ENCODE peak calls at places on chromosome 5, in seven cellular contexts. D is CD8-positive, alpha-beta memory T cell; W is iris pigment epithelial cell; K is AG20443; J is NCI-H774; V is GM20000; O is GM03348. Y is an unnamed sample.

GRCh38 chr5:180499684-180500083 is 5.5 kb downstream of the CNOT6 start:
- DNase-seq in D (no peak), K (no peak), W (peak; percentile 47), O (no peak), J (no peak), V (no peak), Y (no peak)

GRCh38 chr5:16467363-16468219 is 2.0 kb upstream of the ZNF622 start:
- DNase-seq in J (no peak), V (peak; percentile 54), O (peak; percentile 46), D (no peak), W (peak; percentile 89), K (peak; percentile 50), Y (peak; percentile 66)

GRCh38 chr5:978051-978450 is 30.6 kb upstream of the NKD2 start:
- DNase-seq in D (no peak), W (no peak), O (no peak), V (no peak), K (no peak), J (no peak), Y (no peak)

GRCh38 chr5:79971156-79971555 is 19.9 kb downstream of the MTX3 start:
- DNase-seq in O (peak; percentile 61), W (peak; percentile 72), D (no peak), K (peak; percentile 39), J (no peak), V (no peak), Y (no peak)

GRCh38 chr5:51651476-51651875 is 268.2 kb downstream of the ISL1 start:
- DNase-seq in J (no peak), W (no peak), O (no peak), D (no peak), K (no peak), V (no peak), Y (no peak)

GRCh38 chr5:177036443-177036842 is 13.9 kb downstream of the ZNF346 start:
- DNase-seq in O (no peak), J (no peak), D (no peak), V (no peak), K (no peak), W (no peak), Y (no peak)

GRCh38 chr5:79878721-79879336 is 112.2 kb downstream of the MTX3 start:
- DNase-seq in V (peak; percentile 37), W (no peak), J (no peak), K (no peak), O (no peak), D (no peak), Y (no peak)

GRCh38 chr5:139577689-139578347 is 16.7 kb downstream of the UBE2D2 start:
- DNase-seq in W (no peak), O (no peak), V (no peak), D (no peak), J (no peak), K (no peak), Y (no peak)

GRCh38 chr5:56908942-56909293 is 478 bp upstream of the SETD9 start:
- DNase-seq in W (no peak), K (peak; percentile 85), V (no peak), O (peak; percentile 80), D (no peak), J (peak; percentile 38), Y (no peak)

GRCh38 chr5:5584751-5585150 is 162.3 kb downstream of the ICE1 start:
- DNase-seq in V (no peak), O (no peak), D (no peak), J (no peak), W (no peak), K (no peak), Y (no peak)

GRCh38 chr5:56101180-56101579 is 106.4 kb upstream of the IL6ST start:
- DNase-seq in O (no peak), D (no peak), J (no peak), V (no peak), W (no peak), K (no peak), Y (no peak)

Y was measured in GM06990.